ENCODE peak calls at places on chromosomes 16 and 17, in seven cellular contexts. K is cardiac fibroblast, B is adrenal gland, X is neural progenitor cell, F is A549, T is colonic mucosa, Y is ascending aorta. H is an unnamed sample.

GRCh38 chr16:20879175-20880053 is 20.7 kb downstream of the DCUN1D3 start:
- DNase-seq in B (no peak), F (peak), K (peak), X (no peak), Y (no peak), T (no peak), H (peak)

GRCh38 chr16:50441758-50442157 is 73.0 kb upstream of the BRD7 start:
- DNase-seq in K (no peak), X (no peak), F (no peak), Y (no peak), B (no peak), T (no peak), H (no peak)

GRCh38 chr17:50219939-50220465 is 18.6 kb upstream of the COL1A1 start:
- DNase-seq in T (no peak), Y (no peak), B (peak), X (peak), K (peak), F (no peak), H (peak)

GRCh38 chr17:78862073-78863023 is 21.7 kb upstream of the USP36 start:
- DNase-seq in T (peak), K (peak), X (no peak), Y (peak), B (peak), F (peak), H (peak)

GRCh38 chr17:7839199-7839889 is 5.3 kb downstream of the KDM6B start:
- DNase-seq in Y (no peak), F (no peak), B (no peak), K (peak), T (peak), X (no peak), H (no peak)

GRCh38 chr16:50591209-50591608 is 43.0 kb downstream of the NKD1 start:
- DNase-seq in X (no peak), Y (no peak), T (no peak), F (no peak), B (no peak), K (no peak), H (no peak)

GRCh38 chr16:85819711-85820110 is 20.2 kb downstream of the COX4I1 start:
- DNase-seq in Y (no peak), F (peak), K (peak), T (no peak), X (no peak), B (no peak), H (no peak)

GRCh38 chr17:27631409-27631755 is 394 bp downstream of the LGALS9 start:
- DNase-seq in K (no peak), Y (no peak), B (no peak), T (no peak), F (no peak), X (no peak), H (no peak)

GRCh38 chr16:817001-817906 is 16.7 kb upstream of the GNG13 start:
- DNase-seq in B (no peak), X (no peak), K (no peak), F (no peak), Y (no peak), T (no peak), H (no peak)

GRCh38 chr16:17106243-17106791 is 364.4 kb downstream of the XYLT1 start:
- DNase-seq in T (no peak), X (peak), F (no peak), Y (no peak), B (no peak), K (no peak), H (no peak)

GRCh38 chr16:27322858-27323780 is 9.3 kb downstream of the IL4R start:
- DNase-seq in B (no peak), T (peak), F (no peak), X (no peak), K (no peak), Y (no peak), H (no peak)

GRCh38 chr17:57832299-57832698 is 17.5 kb downstream of the MRPS23 start:
- DNase-seq in F (no peak), K (no peak), X (no peak), Y (no peak), T (no peak), B (no peak), H (no peak)

GRCh38 chr17:77822302-77823030 is 136.0 kb upstream of the TNRC6C start:
- DNase-seq in K (peak), Y (no peak), T (peak), X (no peak), B (no peak), F (no peak), H (no peak)

GRCh38 chr17:1347681-1348318 is 52.2 kb downstream of the YWHAE start:
- DNase-seq in B (peak), X (no peak), F (no peak), K (no peak), T (peak), Y (no peak), H (peak)

GRCh38 chr16:73196670-73197069 is 148.7 kb upstream of the ZFHX3 start:
- DNase-seq in X (peak), B (peak), F (peak), Y (no peak), K (peak), T (peak), H (peak)

GRCh38 chr17:70137451-70138230 is 31.7 kb upstream of the KCNJ2 start:
- DNase-seq in K (peak), Y (no peak), B (peak), F (peak), X (no peak), T (peak), H (peak)

GRCh38 chr17:38575781-38576180 is 30.0 kb downstream of the SRCIN1 start:
- DNase-seq in F (no peak), T (no peak), B (no peak), Y (no peak), X (no peak), K (no peak), H (no peak)

GRCh38 chr17:31695456-31696090 is 163.5 kb downstream of the COPRS start:
- DNase-seq in K (peak), B (no peak), X (no peak), F (no peak), T (no peak), Y (no peak), H (peak)

DNA sequence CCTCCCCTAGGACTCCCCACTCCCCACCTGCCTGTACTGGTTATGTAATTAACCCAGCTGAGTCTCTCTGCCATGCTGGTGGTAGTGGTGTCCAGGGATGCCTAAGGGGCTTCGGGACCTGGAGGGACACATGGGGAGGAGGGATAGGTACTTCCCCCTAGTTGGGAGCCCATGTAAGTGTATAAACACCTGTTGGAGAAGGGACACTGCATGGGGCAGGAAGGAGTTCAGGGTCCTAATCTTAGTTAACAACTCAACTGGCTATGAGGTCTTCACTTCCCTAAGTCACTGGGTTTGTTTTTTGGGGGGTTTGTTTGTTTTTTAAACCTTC is 1.3 kb downstream of the RASL10B start:
- DNase-seq in Y (no peak), K (no peak), F (no peak), X (no peak), B (no peak), T (no peak), H (no peak)
- H3K4me3 ChIP-seq in Y (peak), K (no peak), F (no peak), X (peak), B (no peak), T (no peak), H (peak)

GRCh38 chr17:47950448-47950847 is 7.2 kb downstream of the PRR15L start:
- DNase-seq in F (no peak), K (no peak), T (no peak), B (no peak), X (no peak), Y (no peak), H (no peak)

GRCh38 chr17:47955497-47956461 is 1.9 kb downstream of the PRR15L start:
- DNase-seq in K (no peak), X (no peak), B (no peak), T (peak), F (no peak), Y (no peak), H (no peak)

GRCh38 chr17:47956818-47957590 is 679 bp downstream of the PRR15L start:
- DNase-seq in F (no peak), B (no peak), Y (no peak), K (no peak), T (no peak), X (no peak), H (no peak)

GRCh38 chr17:47952181-47953021 is 5.3 kb downstream of the PRR15L start:
- DNase-seq in X (no peak), F (no peak), B (no peak), T (peak), Y (no peak), K (no peak), H (no peak)

DNA sequence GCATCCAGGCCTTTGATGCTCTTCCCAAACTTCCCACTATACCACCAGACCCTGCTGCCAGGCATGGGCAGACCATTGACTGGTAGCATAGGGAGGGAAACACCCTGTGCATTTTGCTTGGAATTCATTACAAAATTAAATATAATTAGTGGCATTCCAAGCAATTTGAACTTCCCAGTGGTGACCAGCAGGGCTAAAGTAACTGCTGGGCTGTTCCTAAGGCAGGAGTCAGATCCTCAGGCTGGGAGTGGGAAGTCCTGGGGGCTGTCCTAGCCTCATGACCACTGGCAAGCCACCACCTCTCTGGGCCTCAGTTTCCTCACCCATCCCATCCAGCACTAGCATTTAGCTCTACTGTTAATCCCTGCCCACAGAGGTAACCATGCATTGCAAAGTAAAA is 3.7 kb downstream of the PRR15L start:
- DNase-seq in F (no peak), X (no peak), T (no peak), B (no peak), Y (no peak), K (no peak), H (no peak)
- TF ChIP-seq CTCF in F (no peak), X (peak), T (no peak), B (no peak), Y (no peak), K (no peak), H (no peak)

GRCh38 chr16:80931985-80932720 is 74.5 kb downstream of the CMC2 start:
- DNase-seq in Y (no peak), X (peak), K (peak), F (peak), T (peak), B (peak), H (peak)
- H3K4me3 ChIP-seq in Y (peak), X (peak), K (peak), F (peak), T (peak), B (no peak), H (peak)

DNA sequence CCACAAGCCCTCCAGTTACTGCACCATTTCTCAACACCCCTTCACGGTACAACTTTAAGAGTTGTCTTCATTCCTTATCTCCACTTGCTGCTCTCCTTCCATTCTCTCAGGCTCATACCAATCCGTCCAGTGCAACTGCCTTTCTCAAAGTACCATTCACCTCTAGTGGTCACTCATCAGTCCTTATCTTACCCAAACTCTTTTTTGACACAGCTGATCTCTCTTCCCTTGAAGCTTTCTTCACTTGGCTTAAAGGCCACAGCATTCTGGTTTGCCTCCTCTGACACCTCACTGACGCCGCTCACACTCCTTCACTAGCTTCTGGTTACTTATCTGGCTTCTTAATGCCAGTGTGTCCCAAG is 24.9 kb downstream of the UBE2G1 start:
- DNase-seq in F (no peak), Y (no peak), B (no peak), K (no peak), T (no peak), X (no peak), H (no peak)
- TF ChIP-seq CTCF in F (no peak), Y (no peak), B (no peak), K (no peak), T (no peak), X (no peak), H (no peak)